ENCODE peak calls at places on chromosomes 13 and 19, in nine cellular contexts. H is cardiac septum; R is GOT3; V is hypothalamus; U is choroid plexus epithelial cell; W is effector CD4-positive, alpha-beta T cell; L is body of pancreas; G is Daoy; N is NCI-H1930. K is an unnamed sample.

GRCh38 chr19:46963093-46963734 is 56.4 kb upstream of the NPAS1 start:
- DNase-seq in N (no peak), R (peak), V (no peak), U (peak), G (peak), L (no peak), W (no peak), H (no peak), K (no peak)

GRCh38 chr19:5935473-5936307 is 21.6 kb downstream of the CAPS start:
- DNase-seq in U (no peak), R (no peak), G (no peak), V (no peak), H (no peak), L (no peak), W (no peak), N (no peak), K (no peak)

GRCh38 chr19:58395979-58396627 is 647 bp downstream of the RNF225 start:
- DNase-seq in V (no peak), G (peak), U (peak), R (no peak), L (no peak), H (no peak), W (no peak), N (no peak), K (no peak)

GRCh38 chr13:55000844-55001243 is 1972.2 kb downstream of the OLFM4 start:
- DNase-seq in L (no peak), N (no peak), R (no peak), H (no peak), V (no peak), G (no peak), W (no peak), U (no peak), K (no peak)

GRCh38 chr13:25232937-25233515 is 54.3 kb downstream of the MTMR6 start:
- DNase-seq in R (no peak), N (no peak), L (no peak), H (no peak), G (no peak), V (no peak), U (peak), W (no peak), K (peak)

GRCh38 chr19:51333836-51334460 is 8.0 kb downstream of the VSIG10L start:
- DNase-seq in V (no peak), R (no peak), W (no peak), G (peak), L (no peak), N (peak), U (no peak), H (no peak), K (peak)

GRCh38 chr13:98384739-98385138 is 192.2 kb downstream of the STK24 start:
- DNase-seq in N (no peak), L (no peak), W (no peak), G (peak), R (no peak), H (no peak), U (peak), V (no peak), K (no peak)

GRCh38 chr19:35519291-35519690 is 5.8 kb upstream of the DMKN start:
- DNase-seq in L (no peak), W (no peak), V (no peak), U (peak), G (peak), H (no peak), R (no peak), N (no peak), K (no peak)

GRCh38 chr19:364496-365287 is 20.1 kb upstream of the MIER2 start:
- DNase-seq in G (no peak), V (no peak), U (no peak), H (no peak), N (no peak), L (no peak), W (no peak), R (no peak), K (no peak)

K was measured in A549.